ENCODE peak calls at places on chromosomes 4 and X, in five cellular contexts. Y is glutamatergic neuron, P is H9, G is left lung, J is AG10803. U is an unnamed sample.

GRCh38 chrX:48971325-48972213 is at the start of gene KCND1:
- DNase-seq in Y (peak; percentile 83), P (peak; percentile 77), G (no peak), J (peak; percentile 26), U (no peak)

GRCh38 chrX:153775631-153776595 is 4.9 kb upstream of the SRPK3 start:
- DNase-seq in Y (no peak), P (no peak), G (peak; percentile 23), J (no peak), U (no peak)

GRCh38 chrX:153521034-153521433 is 3.6 kb downstream of the ATP2B3 start:
- DNase-seq in Y (no peak), P (no peak), G (no peak), J (no peak), U (no peak)

GRCh38 chr4:157128395-157128794 is 52.4 kb downstream of the GLRB start:
- DNase-seq in Y (no peak), P (no peak), G (no peak), J (peak; percentile 54), U (no peak)

GRCh38 chrX:15781964-15782711 is 8.1 kb upstream of the ZRSR2 start:
- DNase-seq in Y (no peak), P (no peak), G (no peak), J (peak; percentile 2), U (no peak)

GRCh38 chr4:183321516-183321915 is 710 bp downstream of the CLDN24 start:
- DNase-seq in Y (no peak), P (no peak), G (no peak), J (no peak), U (no peak)

GRCh38 chr4:23114538-23114937 is 421.8 kb downstream of the GBA3 start:
- DNase-seq in Y (no peak), P (no peak), G (no peak), J (no peak), U (no peak)

GRCh38 chrX:7146703-7147430 is 645 bp upstream of the STS start:
- DNase-seq in Y (no peak), P (peak; percentile 27), G (no peak), J (no peak), U (no peak)

GRCh38 chrX:318068-318738 is 393 bp downstream of the GTPBP6 start:
- DNase-seq in Y (peak; percentile 97), P (peak; percentile 100), G (peak; percentile 96), J (peak; percentile 98), U (peak; percentile 92)

GRCh38 chrX:123084797-123085196 is 99.3 kb upstream of the GRIA3 start:
- DNase-seq in Y (no peak), P (no peak), G (no peak), J (peak; percentile 92), U (no peak)

GRCh38 chrX:455199-455598 is 68.5 kb upstream of the PPP2R3B start:
- DNase-seq in Y (no peak), P (no peak), G (no peak), J (no peak), U (no peak)

GRCh38 chrX:24553016-24553415 is 87.9 kb downstream of the PDK3 start:
- DNase-seq in Y (no peak), P (no peak), G (no peak), J (no peak), U (no peak)

GRCh38 chr4:169143335-169143734 is 127.4 kb downstream of the SH3RF1 start:
- DNase-seq in Y (no peak), P (no peak), G (no peak), J (no peak), U (no peak)

GRCh38 chr4:48340276-48340904 is 939 bp upstream of the SLAIN2 start:
- DNase-seq in Y (no peak), P (no peak), G (no peak), J (peak; percentile 70), U (no peak)

GRCh38 chr4:123017636-123018390 is 95.4 kb upstream of the NUDT6 start:
- DNase-seq in Y (no peak), P (no peak), G (no peak), J (peak; percentile 84), U (no peak)

GRCh38 chr4:6768539-6768905 is 14.0 kb upstream of the KIAA0232 start:
- DNase-seq in Y (no peak), P (no peak), G (no peak), J (peak; percentile 37), U (no peak)

GRCh38 chr4:163736876-163737275 is 242.4 kb downstream of the TMA16 start:
- DNase-seq in Y (no peak), P (no peak), G (no peak), J (no peak), U (no peak)

DNA sequence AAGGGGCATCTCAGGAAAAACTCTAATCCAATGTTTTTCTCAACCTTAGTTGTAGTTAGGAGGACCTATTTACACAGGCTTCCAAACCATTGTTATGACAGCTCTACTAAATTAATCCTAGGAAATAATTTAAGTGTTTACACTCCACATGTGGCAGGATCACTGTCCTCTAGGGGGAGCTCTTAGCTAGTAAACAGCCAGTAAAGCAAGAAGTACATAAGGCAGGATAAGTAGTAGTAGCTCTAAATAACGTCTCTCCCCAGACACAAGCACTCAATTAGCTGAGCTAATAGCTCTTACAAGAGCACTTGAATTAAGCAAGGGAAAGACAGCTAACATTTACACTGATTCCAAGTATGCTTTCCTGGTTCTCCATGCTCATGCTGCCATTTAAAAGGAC is 37.3 kb downstream of the NUDT11 start:
- DNase-seq in Y (no peak), P (no peak), G (no peak), J (peak; percentile 24), U (no peak)
- TF ChIP-seq CTCF in Y (peak; percentile 33), P (peak; percentile 69), G (peak; percentile 26), J (peak; percentile 45), U (peak; percentile 56)

GRCh38 chr4:110970642-110971041 is 347.8 kb upstream of the PITX2 start:
- DNase-seq in Y (peak; percentile 65), P (peak; percentile 73), G (no peak), J (peak; percentile 37), U (peak; percentile 29)
- TF ChIP-seq CTCF in Y (peak; percentile 34), P (peak; percentile 87), G (no peak), J (peak; percentile 56), U (peak; percentile 61)

GRCh38 chrX:137171626-137172025 is 137.8 kb upstream of the GPR101 start:
- DNase-seq in Y (no peak), P (no peak), G (no peak), J (no peak), U (no peak)

GRCh38 chrX:137164329-137164728 is 130.5 kb upstream of the GPR101 start:
- DNase-seq in Y (no peak), P (no peak), G (no peak), J (no peak), U (no peak)

GRCh38 chrX:137166591-137166990 is 132.8 kb upstream of the GPR101 start:
- DNase-seq in Y (peak; percentile 20), P (peak; percentile 37), G (no peak), J (no peak), U (no peak)
- TF ChIP-seq CTCF in Y (peak; percentile 18), P (peak; percentile 73), G (no peak), J (no peak), U (peak; percentile 49)

GRCh38 chr4:1345905-1346780 is 865 bp upstream of the UVSSA start:
- DNase-seq in Y (peak; percentile 80), P (peak; percentile 66), G (peak; percentile 87), J (peak; percentile 53), U (peak; percentile 56)
- TF ChIP-seq CTCF in Y (no peak), P (no peak), G (no peak), J (peak; percentile 46), U (peak; percentile 44)

GRCh38 chr4:171785392-171785791 is 27.8 kb upstream of the GALNTL6 start:
- DNase-seq in Y (no peak), P (no peak), G (no peak), J (no peak), U (no peak)
- TF ChIP-seq CTCF in Y (no peak), P (no peak), G (no peak), J (no peak), U (no peak)

DNA sequence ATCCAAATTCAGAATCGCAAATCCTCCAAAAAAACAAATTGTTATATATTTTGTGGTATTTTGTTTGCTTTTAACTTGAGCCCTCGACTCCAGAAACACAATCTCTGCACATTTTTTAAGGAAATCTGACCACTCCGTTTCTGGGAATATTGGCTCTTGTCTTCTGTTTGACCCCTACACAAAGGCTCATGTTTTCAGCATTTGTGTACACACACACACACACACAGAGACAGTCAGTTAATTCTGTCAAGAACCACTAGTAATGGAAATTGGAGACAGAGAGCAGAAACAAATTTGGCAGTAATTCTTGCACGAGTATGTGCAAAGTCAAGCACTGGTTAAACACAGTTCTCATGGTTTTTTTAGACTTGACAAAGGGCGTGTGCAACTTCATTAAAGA is 115.4 kb downstream of the AFAP1 start:
- DNase-seq in Y (no peak), P (no peak), G (no peak), J (no peak), U (no peak)
- TF ChIP-seq CTCF in Y (no peak), P (no peak), G (no peak), J (no peak), U (no peak)

GRCh38 chr4:8886625-8887406 is 15.2 kb upstream of the HMX1 start:
- DNase-seq in Y (no peak), P (no peak), G (no peak), J (no peak), U (no peak)
- TF ChIP-seq CTCF in Y (peak; percentile 79), P (peak; percentile 74), G (no peak), J (peak; percentile 31), U (peak; percentile 56)

U was measured in neural crest cell.